ENCODE peak calls at places on chromosomes 4 and X, in six cellular contexts. F, R, P, C, A and Y are unnamed samples.

GRCh38 chrX:11267311-11267910 is 25.8 kb upstream of the AMELX start:
- DNase-seq in F (no peak), P (no peak), R (no peak), C (no peak), A (peak; percentile 2), Y (no peak)

GRCh38 chrX:63128509-63128908 is 222.6 kb downstream of the SPIN4 start:
- DNase-seq in F (no peak), C (no peak), R (no peak), P (no peak), A (no peak), Y (no peak)

GRCh38 chrX:14964500-14964899 is 91.3 kb downstream of the MOSPD2 start:
- DNase-seq in P (no peak), C (no peak), F (peak; percentile 2), A (no peak), R (no peak), Y (no peak)

GRCh38 chr4:181959121-181959520 is 284.1 kb upstream of the TENM3 start:
- DNase-seq in F (peak; percentile 85), C (no peak), A (peak; percentile 63), R (no peak), P (no peak), Y (no peak)

GRCh38 chr4:110119880-110120279 is 78.5 kb downstream of the ELOVL6 start:
- DNase-seq in R (no peak), A (peak; percentile 13), C (no peak), P (no peak), F (no peak), Y (peak; percentile 9)

GRCh38 chr4:163673848-163674702 is 179.6 kb downstream of the TMA16 start:
- DNase-seq in C (no peak), P (no peak), R (no peak), F (no peak), A (no peak), Y (no peak)

GRCh38 chrX:41912922-41913321 is 10.4 kb downstream of the CASK start:
- DNase-seq in P (no peak), C (no peak), F (peak; percentile 54), R (no peak), A (peak; percentile 79), Y (no peak)

GRCh38 chr4:102405706-102406510 is 60.6 kb upstream of the SLC39A8 start:
- DNase-seq in R (no peak), P (no peak), F (no peak), C (no peak), A (no peak), Y (no peak)

GRCh38 chrX:154030715-154031305 is 11.1 kb upstream of the IRAK1 start:
- DNase-seq in A (no peak), R (no peak), P (no peak), C (no peak), F (no peak), Y (no peak)

GRCh38 chr4:3845744-3846429 is 79.7 kb downstream of the ADRA2C start:
- DNase-seq in C (no peak), F (no peak), A (no peak), R (no peak), P (no peak), Y (no peak)

GRCh38 chr4:105345358-105345757 is 128.5 kb downstream of the PPA2 start:
- DNase-seq in P (no peak), F (no peak), C (no peak), A (no peak), R (no peak), Y (no peak)

GRCh38 chr4:76306882-76307669 is 543 bp downstream of the STBD1 start:
- DNase-seq in F (peak; percentile 37), R (no peak), A (peak; percentile 67), C (no peak), P (no peak), Y (peak; percentile 48)

GRCh38 chrX:17535229-17535628 is 160.2 kb downstream of the NHS start:
- DNase-seq in F (peak; percentile 32), A (no peak), R (no peak), P (no peak), C (no peak), Y (no peak)

GRCh38 chrX:13752646-13753045 is 18.1 kb downstream of the OFD1 start:
- DNase-seq in P (no peak), R (no peak), C (no peak), F (no peak), A (no peak), Y (no peak)

GRCh38 chrX:10508891-10509290 is 111.5 kb downstream of the MID1 start:
- DNase-seq in F (no peak), R (no peak), A (no peak), P (no peak), C (no peak), Y (no peak)

GRCh38 chrX:140141444-140142029 is 176.2 kb upstream of the CXorf66 start:
- DNase-seq in A (peak; percentile 18), C (no peak), R (peak; percentile 0), F (no peak), P (no peak), Y (peak; percentile 43)

GRCh38 chr4:33060873-33061542 is 2340.8 kb downstream of the PCDH7 start:
- DNase-seq in F (peak; percentile 19), P (no peak), C (no peak), R (no peak), A (peak; percentile 30), Y (peak; percentile 51)

GRCh38 chr4:137532869-137533236 is 559 bp upstream of the PCDH18 start:
- DNase-seq in F (no peak), R (no peak), C (no peak), P (no peak), A (no peak), Y (no peak)

GRCh38 chr4:22129454-22130075 is 181.0 kb upstream of the KCNIP4 start:
- DNase-seq in P (no peak), F (no peak), C (no peak), A (peak; percentile 3), R (no peak), Y (peak; percentile 9)

GRCh38 chrX:112368371-112368770 is 285.8 kb upstream of the TRPC5 start:
- DNase-seq in F (no peak), A (no peak), R (no peak), P (no peak), C (no peak), Y (no peak)